ENCODE peak calls at places on chromosome 15, in four cellular contexts. One of them, this sample, is unnamed. For H3K4me1, the result is how much of the 10 kb centered on the place peaks cover.

GRCh38 chr15:70762469-70763119 is 764 bp downstream of the UACA start:
- DNase-seq in stomach: peak
- DNase-seq in adrenal gland: peak
- DNase-seq in HepG2: no peak
- DNase-seq in this sample: peak

GRCh38 chr15:69766156-69766555 is 313.5 kb downstream of the RPLP1 start:
- DNase-seq in adrenal gland: no peak
- DNase-seq in HepG2: no peak
- DNase-seq in stomach: no peak
- DNase-seq in this sample: no peak

GRCh38 chr15:61169904-61170695 is 59.0 kb downstream of the RORA start:
- DNase-seq in adrenal gland: no peak
- DNase-seq in stomach: no peak
- DNase-seq in HepG2: no peak
- DNase-seq in this sample: no peak

GRCh38 chr15:80978685-80979084 is 10.9 kb downstream of the MESD start:
- DNase-seq in stomach: no peak
- DNase-seq in adrenal gland: no peak
- DNase-seq in HepG2: no peak
- DNase-seq in this sample: no peak

GRCh38 chr15:83158393-83158792 is 49.2 kb downstream of the HDGFL3 start:
- DNase-seq in adrenal gland: no peak
- DNase-seq in stomach: no peak
- DNase-seq in HepG2: peak
- DNase-seq in this sample: peak

GRCh38 chr15:67097893-67098740 is 32.7 kb downstream of the SMAD3 start:
- DNase-seq in stomach: peak
- DNase-seq in HepG2: no peak
- DNase-seq in adrenal gland: no peak
- DNase-seq in this sample: no peak

GRCh38 chr15:59539799-59540198 is 71.8 kb upstream of the GCNT3 start:
- DNase-seq in stomach: peak
- DNase-seq in HepG2: no peak
- DNase-seq in adrenal gland: no peak
- DNase-seq in this sample: no peak

GRCh38 chr15:91047545-91048199 is 25.3 kb upstream of the VPS33B start:
- DNase-seq in stomach: no peak
- DNase-seq in HepG2: no peak
- DNase-seq in adrenal gland: no peak
- DNase-seq in this sample: peak

GRCh38 chr15:83512459-83512858 is 65.3 kb downstream of the SH3GL3 start:
- DNase-seq in HepG2: no peak
- DNase-seq in stomach: no peak
- DNase-seq in adrenal gland: no peak
- DNase-seq in this sample: no peak

GRCh38 chr15:82060817-82061216 is 15.0 kb upstream of the MEX3B start:
- DNase-seq in HepG2: no peak
- DNase-seq in adrenal gland: no peak
- DNase-seq in stomach: no peak
- DNase-seq in this sample: no peak

GRCh38 chr15:41655716-41656115 is 4.5 kb upstream of the MGA start:
- DNase-seq in adrenal gland: no peak
- DNase-seq in HepG2: no peak
- DNase-seq in stomach: no peak
- DNase-seq in this sample: no peak

GRCh38 chr15:80512729-80513670 is 108.8 kb downstream of the ARNT2 start:
- DNase-seq in adrenal gland: peak
- DNase-seq in HepG2: peak
- DNase-seq in stomach: no peak
- DNase-seq in this sample: no peak

GRCh38 chr15:28998511-28998910 is 112.7 kb downstream of the APBA2 start:
- DNase-seq in HepG2: no peak
- DNase-seq in adrenal gland: no peak
- DNase-seq in stomach: no peak
- DNase-seq in this sample: no peak

GRCh38 chr15:79243723-79244122 is 38.8 kb upstream of the ANKRD34C start:
- DNase-seq in HepG2: no peak
- DNase-seq in adrenal gland: no peak
- DNase-seq in stomach: no peak
- DNase-seq in this sample: no peak

GRCh38 chr15:33975023-33975565 is 6.8 kb downstream of the CHRM5 start:
- DNase-seq in stomach: no peak
- DNase-seq in adrenal gland: no peak
- DNase-seq in HepG2: no peak
- DNase-seq in this sample: no peak

GRCh38 chr15:101489633-101490407 is at the start of gene PCSK6:
- DNase-seq in adrenal gland: peak
- DNase-seq in stomach: peak
- DNase-seq in HepG2: no peak
- DNase-seq in this sample: no peak

GRCh38 chr15:79769081-79769481 is 127.7 kb downstream of the MTHFS start:
- DNase-seq in stomach: no peak
- DNase-seq in adrenal gland: peak
- DNase-seq in HepG2: peak
- DNase-seq in this sample: no peak

GRCh38 chr15:35210370-35210769 is 125.3 kb upstream of the NANOGP8 start:
- DNase-seq in HepG2: no peak
- DNase-seq in stomach: no peak
- DNase-seq in adrenal gland: no peak
- DNase-seq in this sample: no peak

GRCh38 chr15:66961407-66961884 is 104.0 kb upstream of the SMAD3 start:
- DNase-seq in HepG2: no peak
- DNase-seq in adrenal gland: no peak
- DNase-seq in stomach: no peak
- DNase-seq in this sample: no peak

GRCh38 chr15:25701716-25702465 is 161.2 kb downstream of the ATP10A start:
- DNase-seq in adrenal gland: no peak
- DNase-seq in stomach: no peak
- DNase-seq in HepG2: no peak
- DNase-seq in this sample: peak

GRCh38 chr15:48898083-48898482 is 20.1 kb downstream of the EID1 start:
- DNase-seq in HepG2: no peak
- DNase-seq in stomach: no peak
- DNase-seq in adrenal gland: no peak
- DNase-seq in this sample: no peak

GRCh38 chr15:59917504-59918157 is 86.5 kb upstream of the FOXB1 start:
- DNase-seq in HepG2: peak
- DNase-seq in adrenal gland: peak
- DNase-seq in stomach: peak
- DNase-seq in this sample: peak

GRCh38 chr15:94844533-94845390 is 613.4 kb downstream of the MCTP2 start:
- DNase-seq in stomach: peak
- DNase-seq in adrenal gland: peak
- DNase-seq in HepG2: peak
- DNase-seq in this sample: no peak

GRCh38 chr15:71456812-71457211 is 341.5 kb downstream of the THSD4 start:
- DNase-seq in adrenal gland: no peak
- DNase-seq in stomach: no peak
- DNase-seq in HepG2: no peak
- DNase-seq in this sample: no peak

GRCh38 chr15:93730724-93731123 is 500.6 kb upstream of the MCTP2 start:
- DNase-seq in stomach: no peak
- DNase-seq in adrenal gland: no peak
- DNase-seq in HepG2: no peak
- DNase-seq in this sample: no peak

GRCh38 chr15:66766282-66767228 is 64.5 kb downstream of the SMAD6 start:
- DNase-seq in adrenal gland: no peak
- DNase-seq in HepG2: no peak
- DNase-seq in stomach: no peak
- DNase-seq in this sample: no peak

GRCh38 chr15:27399236-27399635 is 428.3 kb downstream of the GABRG3 start:
- DNase-seq in adrenal gland: no peak
- DNase-seq in HepG2: no peak
- DNase-seq in stomach: no peak
- DNase-seq in this sample: no peak

GRCh38 chr15:101049856-101050646 is 130.9 kb downstream of the LRRK1 start:
- DNase-seq in HepG2: no peak
- DNase-seq in stomach: peak
- DNase-seq in adrenal gland: no peak
- DNase-seq in this sample: peak

GRCh38 chr15:62291262-62291661 is 126.2 kb upstream of the C2CD4B start:
- DNase-seq in adrenal gland: no peak
- DNase-seq in HepG2: no peak
- DNase-seq in stomach: no peak
- DNase-seq in this sample: no peak

GRCh38 chr15:80849308-80849707 is 70.1 kb downstream of the CEMIP start:
- DNase-seq in HepG2: no peak
- DNase-seq in adrenal gland: peak
- DNase-seq in stomach: peak
- DNase-seq in this sample: peak

GRCh38 chr15:42171122-42171521 is 14.7 kb upstream of the PLA2G4F start:
- DNase-seq in adrenal gland: no peak
- DNase-seq in HepG2: no peak
- DNase-seq in stomach: no peak
- DNase-seq in this sample: no peak

GRCh38 chr15:57462391-57462790 is 86.1 kb downstream of the CGNL1 start:
- DNase-seq in HepG2: no peak
- DNase-seq in adrenal gland: no peak
- DNase-seq in stomach: no peak
- DNase-seq in this sample: no peak

GRCh38 chr15:68693071-68693470 is 114.3 kb downstream of the CORO2B start:
- DNase-seq in HepG2: no peak
- DNase-seq in adrenal gland: no peak
- DNase-seq in stomach: no peak
- DNase-seq in this sample: no peak

GRCh38 chr15:89088605-89089315 is 504 bp downstream of the ABHD2 start:
- DNase-seq in HepG2: no peak
- DNase-seq in adrenal gland: peak
- DNase-seq in stomach: peak
- DNase-seq in this sample: peak

GRCh38 chr15:89089316-89090230 is 1.3 kb downstream of the ABHD2 start:
- DNase-seq in adrenal gland: peak
- DNase-seq in stomach: no peak
- DNase-seq in HepG2: no peak
- DNase-seq in this sample: no peak

GRCh38 chr15:89090791-89091666 is 2.8 kb downstream of the ABHD2 start:
- DNase-seq in adrenal gland: peak
- DNase-seq in stomach: peak
- DNase-seq in HepG2: no peak
- DNase-seq in this sample: no peak

GRCh38 chr15:89093509-89093908 is 5.3 kb downstream of the ABHD2 start:
- DNase-seq in adrenal gland: peak
- DNase-seq in stomach: no peak
- DNase-seq in HepG2: no peak
- DNase-seq in this sample: no peak

DNA sequence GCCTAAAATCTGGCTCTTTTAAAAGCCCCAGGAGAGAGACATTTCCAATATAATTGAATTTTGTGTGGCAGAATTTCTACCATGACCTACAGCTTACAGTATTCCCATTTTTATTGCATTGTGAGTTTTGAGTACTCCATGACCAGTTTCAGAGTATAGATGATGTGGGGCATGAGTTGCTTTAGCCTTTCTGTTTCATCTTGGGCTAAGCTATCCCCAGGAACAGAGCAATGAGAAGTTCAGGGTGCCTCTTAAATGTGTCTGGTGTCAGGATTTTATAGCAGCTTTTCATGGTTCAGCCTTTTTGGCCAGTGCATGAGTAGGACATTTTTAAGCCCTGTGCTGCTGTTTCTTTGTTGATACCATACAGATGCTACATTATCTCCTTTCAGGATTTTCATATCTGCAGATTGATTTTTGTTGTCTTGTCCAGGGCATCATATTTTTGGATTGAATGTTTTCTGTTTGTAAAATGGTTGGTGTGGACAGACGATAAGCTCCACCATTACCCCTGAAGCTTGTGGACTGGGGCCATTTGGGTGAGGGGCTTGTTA is 3.5 kb downstream of the ABHD2 start:
- DNase-seq in stomach: no peak
- DNase-seq in adrenal gland: no peak
- DNase-seq in HepG2: no peak
- DNase-seq in this sample: no peak
- H3K4me1 ChIP-seq in stomach: half or more
- H3K4me1 ChIP-seq in adrenal gland: half or more
- H3K4me1 ChIP-seq in HepG2: half or more
- H3K4me1 ChIP-seq in this sample: under half

DNA sequence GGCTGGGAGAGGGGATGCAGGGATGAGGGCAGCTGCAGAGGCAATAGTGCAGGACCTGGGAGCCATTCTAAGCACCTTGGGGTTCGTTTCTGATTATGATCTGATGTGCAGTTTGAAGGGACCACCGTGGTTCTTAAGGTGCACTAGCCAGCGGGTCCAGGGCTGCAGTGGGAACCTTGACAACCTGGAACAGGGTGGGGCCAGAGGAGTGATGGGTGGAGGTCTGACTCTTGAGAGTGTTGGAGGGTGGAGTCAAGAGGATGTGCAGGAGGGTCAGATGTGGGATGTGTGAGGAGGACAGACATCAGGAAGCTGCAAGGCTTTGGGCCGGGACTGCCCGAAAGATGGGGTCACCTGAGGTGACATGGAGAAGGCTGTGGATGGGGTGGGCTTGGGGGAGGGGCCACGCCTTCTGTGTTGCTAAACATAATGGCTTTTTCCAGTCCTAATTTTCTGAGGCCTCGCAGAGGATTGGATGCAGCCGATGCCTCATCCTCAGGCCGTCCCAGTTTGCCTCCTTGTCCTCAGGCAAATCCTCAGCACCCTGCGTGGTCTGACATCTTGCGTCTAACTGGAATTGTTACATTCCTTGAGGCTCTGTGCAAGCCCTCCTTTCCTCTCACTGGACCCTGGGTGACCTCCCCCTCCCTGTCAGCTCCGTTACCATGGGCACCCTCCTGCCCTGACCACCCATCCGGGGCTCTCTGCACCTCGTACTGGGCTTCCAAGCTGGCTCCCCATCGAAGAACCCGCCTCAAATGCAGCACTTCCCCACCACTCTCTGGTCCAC is 61.4 kb upstream of the TRPM1 start:
- DNase-seq in HepG2: no peak
- DNase-seq in stomach: no peak
- DNase-seq in adrenal gland: no peak
- DNase-seq in this sample: no peak
- H3K4me3 ChIP-seq in HepG2: no peak
- H3K4me3 ChIP-seq in stomach: no peak
- H3K4me3 ChIP-seq in adrenal gland: no peak
- H3K4me3 ChIP-seq in this sample: no peak

GRCh38 chr15:74540761-74541493 is at the start of gene ARID3B:
- DNase-seq in HepG2: peak
- DNase-seq in adrenal gland: peak
- DNase-seq in stomach: peak
- DNase-seq in this sample: peak
- H3K4me1 ChIP-seq in HepG2: under half
- H3K4me1 ChIP-seq in adrenal gland: under half
- H3K4me1 ChIP-seq in stomach: under half
- H3K4me1 ChIP-seq in this sample: under half

DNA sequence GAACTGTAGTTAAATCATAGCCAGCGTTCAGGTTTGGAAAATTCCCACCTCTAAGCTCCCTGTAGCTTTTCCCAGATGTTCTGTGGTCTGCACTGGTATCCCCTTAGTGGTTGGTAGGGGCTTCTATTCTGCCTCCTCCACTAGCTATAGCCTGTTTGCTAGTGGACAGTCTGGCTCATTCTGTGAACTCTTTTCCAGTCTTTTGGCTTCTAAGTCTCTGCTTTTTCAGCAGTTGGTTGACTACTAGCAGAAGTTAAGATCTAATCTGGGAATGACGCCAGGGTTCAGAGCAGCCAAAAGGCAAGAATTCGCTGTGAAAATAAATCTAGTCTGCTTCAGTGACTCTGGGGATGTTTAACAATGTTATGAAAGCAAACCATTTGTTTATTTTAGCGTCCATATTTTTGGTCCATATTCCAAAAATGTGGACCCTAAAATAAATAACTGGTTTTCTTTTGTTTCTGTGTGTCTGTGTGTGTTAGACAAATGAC is 73.7 kb upstream of the WDR72 start:
- DNase-seq in stomach: peak
- DNase-seq in adrenal gland: peak
- DNase-seq in HepG2: peak
- DNase-seq in this sample: peak
- H3K4me3 ChIP-seq in stomach: no peak
- H3K4me3 ChIP-seq in adrenal gland: no peak
- H3K4me3 ChIP-seq in HepG2: peak
- H3K4me3 ChIP-seq in this sample: no peak

This sample was measured in SJCRH30.